ENCODE peak calls at places on chromosomes 11 and 22, in nine cellular contexts. One of them, this sample, is unnamed.

GRCh38 chr11:104876838-104877500 is 21.3 kb downstream of the CASP12 start:
- DNase-seq in substantia nigra: no peak
- DNase-seq in A549: no peak
- DNase-seq in spleen: no peak
- DNase-seq in Panc1: no peak
- DNase-seq in right cardiac atrium: no peak
- DNase-seq in colonic mucosa: no peak
- DNase-seq in right atrium auricular region: no peak
- DNase-seq in kidney: no peak
- DNase-seq in this sample: peak

GRCh38 chr22:40040927-40041326 is 46.2 kb downstream of the FAM83F start:
- DNase-seq in substantia nigra: no peak
- DNase-seq in A549: no peak
- DNase-seq in spleen: no peak
- DNase-seq in Panc1: no peak
- DNase-seq in right cardiac atrium: no peak
- DNase-seq in colonic mucosa: no peak
- DNase-seq in right atrium auricular region: no peak
- DNase-seq in kidney: peak
- DNase-seq in this sample: no peak

GRCh38 chr22:36734171-36735058 is 30.9 kb upstream of the CACNG2 start:
- DNase-seq in substantia nigra: no peak
- DNase-seq in A549: no peak
- DNase-seq in spleen: no peak
- DNase-seq in Panc1: no peak
- DNase-seq in right cardiac atrium: no peak
- DNase-seq in colonic mucosa: no peak
- DNase-seq in right atrium auricular region: no peak
- DNase-seq in kidney: no peak
- DNase-seq in this sample: no peak

GRCh38 chr22:47784367-47784983 is 1022.0 kb downstream of the TBC1D22A start:
- DNase-seq in substantia nigra: no peak
- DNase-seq in A549: no peak
- DNase-seq in spleen: peak
- DNase-seq in Panc1: no peak
- DNase-seq in right cardiac atrium: no peak
- DNase-seq in colonic mucosa: no peak
- DNase-seq in right atrium auricular region: peak
- DNase-seq in kidney: no peak
- DNase-seq in this sample: no peak

GRCh38 chr11:11586465-11586864 is 35.3 kb downstream of the GALNT18 start:
- DNase-seq in substantia nigra: no peak
- DNase-seq in A549: no peak
- DNase-seq in spleen: no peak
- DNase-seq in Panc1: no peak
- DNase-seq in right cardiac atrium: no peak
- DNase-seq in colonic mucosa: no peak
- DNase-seq in right atrium auricular region: no peak
- DNase-seq in kidney: no peak
- DNase-seq in this sample: no peak

GRCh38 chr11:9037963-9038362 is 34.2 kb upstream of the NRIP3 start:
- DNase-seq in substantia nigra: no peak
- DNase-seq in A549: no peak
- DNase-seq in spleen: no peak
- DNase-seq in Panc1: no peak
- DNase-seq in right cardiac atrium: no peak
- DNase-seq in colonic mucosa: no peak
- DNase-seq in right atrium auricular region: no peak
- DNase-seq in kidney: no peak
- DNase-seq in this sample: no peak

GRCh38 chr22:26276530-26277200 is 107.4 kb downstream of the SEZ6L start:
- DNase-seq in substantia nigra: no peak
- DNase-seq in A549: no peak
- DNase-seq in spleen: no peak
- DNase-seq in Panc1: no peak
- DNase-seq in right cardiac atrium: no peak
- DNase-seq in colonic mucosa: no peak
- DNase-seq in right atrium auricular region: no peak
- DNase-seq in kidney: no peak
- DNase-seq in this sample: no peak

GRCh38 chr11:122773781-122774266 is 64.5 kb upstream of the CRTAM start:
- DNase-seq in substantia nigra: no peak
- DNase-seq in A549: no peak
- DNase-seq in spleen: no peak
- DNase-seq in Panc1: no peak
- DNase-seq in right cardiac atrium: no peak
- DNase-seq in colonic mucosa: no peak
- DNase-seq in right atrium auricular region: no peak
- DNase-seq in kidney: no peak
- DNase-seq in this sample: no peak

GRCh38 chr11:72217856-72218745 is 1.5 kb downstream of the FOLR2 start:
- DNase-seq in substantia nigra: no peak
- DNase-seq in A549: no peak
- DNase-seq in spleen: no peak
- DNase-seq in Panc1: no peak
- DNase-seq in right cardiac atrium: no peak
- DNase-seq in colonic mucosa: no peak
- DNase-seq in right atrium auricular region: peak
- DNase-seq in kidney: no peak
- DNase-seq in this sample: no peak

GRCh38 chr22:24117942-24118341 is 63.3 kb upstream of the SUSD2 start:
- DNase-seq in substantia nigra: no peak
- DNase-seq in A549: no peak
- DNase-seq in spleen: no peak
- DNase-seq in Panc1: no peak
- DNase-seq in right cardiac atrium: no peak
- DNase-seq in colonic mucosa: no peak
- DNase-seq in right atrium auricular region: no peak
- DNase-seq in kidney: no peak
- DNase-seq in this sample: no peak

GRCh38 chr11:107563702-107564101 is 1.8 kb downstream of the ALKBH8 start:
- DNase-seq in substantia nigra: no peak
- DNase-seq in A549: peak
- DNase-seq in spleen: no peak
- DNase-seq in Panc1: peak
- DNase-seq in right cardiac atrium: no peak
- DNase-seq in colonic mucosa: peak
- DNase-seq in right atrium auricular region: no peak
- DNase-seq in kidney: no peak
- DNase-seq in this sample: peak

GRCh38 chr11:6572215-6572614 is 31.2 kb downstream of the RRP8 start:
- DNase-seq in substantia nigra: no peak
- DNase-seq in A549: no peak
- DNase-seq in spleen: no peak
- DNase-seq in Panc1: no peak
- DNase-seq in right cardiac atrium: no peak
- DNase-seq in colonic mucosa: no peak
- DNase-seq in right atrium auricular region: no peak
- DNase-seq in kidney: no peak
- DNase-seq in this sample: no peak

GRCh38 chr11:132499661-132500060 is 1032.6 kb downstream of the OPCML start:
- DNase-seq in substantia nigra: no peak
- DNase-seq in A549: no peak
- DNase-seq in spleen: no peak
- DNase-seq in Panc1: no peak
- DNase-seq in right cardiac atrium: no peak
- DNase-seq in colonic mucosa: no peak
- DNase-seq in right atrium auricular region: no peak
- DNase-seq in kidney: no peak
- DNase-seq in this sample: no peak

GRCh38 chr11:86571273-86571948 is 101.0 kb downstream of the ME3 start:
- DNase-seq in substantia nigra: no peak
- DNase-seq in A549: peak
- DNase-seq in spleen: no peak
- DNase-seq in Panc1: no peak
- DNase-seq in right cardiac atrium: no peak
- DNase-seq in colonic mucosa: peak
- DNase-seq in right atrium auricular region: no peak
- DNase-seq in kidney: no peak
- DNase-seq in this sample: no peak

GRCh38 chr11:113255096-113255495 is 59.3 kb upstream of the TTC12 start:
- DNase-seq in substantia nigra: no peak
- DNase-seq in A549: no peak
- DNase-seq in spleen: no peak
- DNase-seq in Panc1: no peak
- DNase-seq in right cardiac atrium: no peak
- DNase-seq in colonic mucosa: no peak
- DNase-seq in right atrium auricular region: no peak
- DNase-seq in kidney: no peak
- DNase-seq in this sample: no peak

GRCh38 chr11:126327280-126328000 is 23.6 kb downstream of the DCPS start:
- DNase-seq in substantia nigra: no peak
- DNase-seq in A549: no peak
- DNase-seq in spleen: peak
- DNase-seq in Panc1: no peak
- DNase-seq in right cardiac atrium: no peak
- DNase-seq in colonic mucosa: no peak
- DNase-seq in right atrium auricular region: no peak
- DNase-seq in kidney: peak
- DNase-seq in this sample: no peak

GRCh38 chr11:131246589-131247164 is 123.7 kb upstream of the NTM start:
- DNase-seq in substantia nigra: peak
- DNase-seq in A549: no peak
- DNase-seq in spleen: no peak
- DNase-seq in Panc1: peak
- DNase-seq in right cardiac atrium: peak
- DNase-seq in colonic mucosa: peak
- DNase-seq in right atrium auricular region: no peak
- DNase-seq in kidney: no peak
- DNase-seq in this sample: no peak

GRCh38 chr11:82007536-82007935 is 726.1 kb downstream of the FAM181B start:
- DNase-seq in substantia nigra: no peak
- DNase-seq in A549: no peak
- DNase-seq in spleen: no peak
- DNase-seq in Panc1: no peak
- DNase-seq in right cardiac atrium: no peak
- DNase-seq in colonic mucosa: no peak
- DNase-seq in right atrium auricular region: no peak
- DNase-seq in kidney: no peak
- DNase-seq in this sample: no peak

DNA sequence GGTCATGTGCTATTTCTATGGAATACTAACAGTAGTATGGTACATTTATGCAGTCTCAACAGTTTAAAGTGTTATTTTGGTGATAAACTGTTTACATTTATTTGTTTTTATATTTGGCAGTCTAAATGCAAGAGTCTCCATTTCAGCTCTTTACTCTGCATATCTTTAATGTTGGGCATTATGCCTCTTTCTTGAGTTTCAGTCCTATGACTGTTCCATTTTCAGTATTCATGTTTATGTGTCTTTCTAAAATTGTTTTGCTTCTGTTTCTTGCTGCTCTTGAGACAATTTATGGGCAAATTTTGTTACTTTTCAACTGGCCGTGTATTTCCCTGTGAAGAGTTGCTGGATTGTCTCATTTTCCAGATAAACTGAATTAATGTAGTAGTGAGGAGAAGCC is 6.6 kb upstream of the RAB30 start:
- DNase-seq in substantia nigra: no peak
- DNase-seq in A549: no peak
- DNase-seq in spleen: no peak
- DNase-seq in Panc1: no peak
- DNase-seq in right cardiac atrium: no peak
- DNase-seq in colonic mucosa: no peak
- DNase-seq in right atrium auricular region: no peak
- DNase-seq in kidney: no peak
- DNase-seq in this sample: no peak
- H3K27ac ChIP-seq in substantia nigra: no peak
- H3K27ac ChIP-seq in A549: no peak
- H3K27ac ChIP-seq in spleen: no peak
- H3K27ac ChIP-seq in Panc1: no peak
- H3K27ac ChIP-seq in right cardiac atrium: no peak
- H3K27ac ChIP-seq in colonic mucosa: no peak
- H3K27ac ChIP-seq in right atrium auricular region: no peak
- H3K27ac ChIP-seq in kidney: no peak
- H3K27ac ChIP-seq in this sample: peak

DNA sequence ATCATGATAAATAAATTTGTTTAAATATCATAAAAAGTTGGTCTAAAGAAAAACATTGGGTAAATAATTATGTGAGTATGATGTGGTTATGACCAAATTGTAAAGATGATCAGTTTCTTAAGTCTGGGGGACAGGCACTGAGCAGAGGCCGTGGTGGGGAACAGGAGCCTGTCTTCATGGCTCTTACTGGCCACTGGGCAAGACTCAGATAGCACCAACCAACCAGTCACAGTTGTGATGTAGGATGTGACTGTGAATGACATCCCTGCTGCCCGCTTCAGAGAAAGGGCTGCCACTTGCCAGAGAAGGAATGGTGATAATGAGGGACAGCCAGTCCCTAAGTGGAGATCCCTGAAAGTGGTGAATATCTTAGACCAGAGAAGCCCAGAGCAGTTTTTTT is 7.0 kb downstream of the PTPRJ start:
- DNase-seq in substantia nigra: no peak
- DNase-seq in A549: no peak
- DNase-seq in spleen: no peak
- DNase-seq in Panc1: no peak
- DNase-seq in right cardiac atrium: no peak
- DNase-seq in colonic mucosa: peak
- DNase-seq in right atrium auricular region: no peak
- DNase-seq in kidney: peak
- DNase-seq in this sample: no peak
- H3K27ac ChIP-seq in substantia nigra: peak
- H3K27ac ChIP-seq in A549: peak
- H3K27ac ChIP-seq in spleen: no peak
- H3K27ac ChIP-seq in Panc1: peak
- H3K27ac ChIP-seq in right cardiac atrium: peak
- H3K27ac ChIP-seq in colonic mucosa: peak
- H3K27ac ChIP-seq in right atrium auricular region: peak
- H3K27ac ChIP-seq in kidney: peak
- H3K27ac ChIP-seq in this sample: peak

GRCh38 chr22:45604239-45604711 is 67.4 kb upstream of the ATXN10 start:
- DNase-seq in substantia nigra: no peak
- DNase-seq in A549: peak
- DNase-seq in spleen: no peak
- DNase-seq in Panc1: no peak
- DNase-seq in right cardiac atrium: no peak
- DNase-seq in colonic mucosa: no peak
- DNase-seq in right atrium auricular region: no peak
- DNase-seq in kidney: peak
- DNase-seq in this sample: no peak
- H3K27ac ChIP-seq in substantia nigra: no peak
- H3K27ac ChIP-seq in A549: peak
- H3K27ac ChIP-seq in spleen: no peak
- H3K27ac ChIP-seq in Panc1: no peak
- H3K27ac ChIP-seq in right cardiac atrium: no peak
- H3K27ac ChIP-seq in colonic mucosa: no peak
- H3K27ac ChIP-seq in right atrium auricular region: no peak
- H3K27ac ChIP-seq in kidney: no peak
- H3K27ac ChIP-seq in this sample: no peak

DNA sequence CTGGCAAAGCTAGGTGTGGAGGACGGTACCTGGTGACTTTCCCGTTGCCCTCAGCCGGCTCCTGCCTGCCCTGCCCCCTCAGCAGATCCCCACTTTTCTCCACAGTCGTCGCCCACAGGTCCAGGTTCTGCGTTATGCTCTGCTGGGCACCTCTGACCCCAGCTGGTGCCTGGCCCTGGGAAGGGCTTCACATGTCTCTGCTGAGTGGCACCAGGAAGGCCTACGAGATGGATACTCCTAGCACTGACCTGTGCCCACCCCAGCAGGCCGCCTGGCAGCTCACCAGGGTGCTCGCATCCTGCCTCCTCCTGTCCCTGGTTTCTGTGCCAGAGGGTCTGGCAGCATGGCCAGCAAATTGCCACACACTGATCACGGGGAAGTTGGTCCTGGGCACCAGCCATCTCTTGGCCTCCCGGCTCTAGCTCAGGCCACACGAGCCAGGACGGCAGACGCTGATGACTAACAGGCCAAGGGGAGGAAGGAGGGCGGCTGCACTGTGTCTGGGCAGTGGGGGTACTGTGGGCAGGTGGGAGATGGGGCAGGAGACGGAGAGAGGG is 13.8 kb downstream of the CARS1 start:
- DNase-seq in substantia nigra: peak
- DNase-seq in A549: no peak
- DNase-seq in spleen: peak
- DNase-seq in Panc1: no peak
- DNase-seq in right cardiac atrium: peak
- DNase-seq in colonic mucosa: no peak
- DNase-seq in right atrium auricular region: peak
- DNase-seq in kidney: peak
- DNase-seq in this sample: no peak
- H3K27ac ChIP-seq in substantia nigra: peak
- H3K27ac ChIP-seq in A549: no peak
- H3K27ac ChIP-seq in spleen: no peak
- H3K27ac ChIP-seq in Panc1: no peak
- H3K27ac ChIP-seq in right cardiac atrium: no peak
- H3K27ac ChIP-seq in colonic mucosa: no peak
- H3K27ac ChIP-seq in right atrium auricular region: peak
- H3K27ac ChIP-seq in kidney: peak
- H3K27ac ChIP-seq in this sample: no peak